ENCODE peak calls at places on chromosomes 6 and 20, in ten cellular contexts. One of them, this sample, is unnamed.

GRCh38 chr6:42555477-42556457 is 8.1 kb upstream of the UBR2 start:
- DNase-seq in cardiac muscle cell: peak
- DNase-seq in cardiac fibroblast: peak
- DNase-seq in adrenal gland: no peak
- DNase-seq in lower leg skin: no peak
- DNase-seq in kidney: no peak
- DNase-seq in upper lobe of right lung: no peak
- DNase-seq in mucosa of descending colon: no peak
- DNase-seq in epithelial cell of esophagus: peak
- DNase-seq in pancreas: no peak
- DNase-seq in this sample: no peak

GRCh38 chr20:32282461-32282860 is 5.0 kb downstream of the KIF3B start:
- DNase-seq in cardiac muscle cell: no peak
- DNase-seq in cardiac fibroblast: no peak
- DNase-seq in adrenal gland: peak
- DNase-seq in lower leg skin: no peak
- DNase-seq in kidney: no peak
- DNase-seq in upper lobe of right lung: no peak
- DNase-seq in mucosa of descending colon: no peak
- DNase-seq in epithelial cell of esophagus: no peak
- DNase-seq in pancreas: peak
- DNase-seq in this sample: no peak

GRCh38 chr6:163730496-163731210 is 316.1 kb downstream of the QKI start:
- DNase-seq in cardiac muscle cell: peak
- DNase-seq in cardiac fibroblast: no peak
- DNase-seq in adrenal gland: no peak
- DNase-seq in lower leg skin: no peak
- DNase-seq in kidney: no peak
- DNase-seq in upper lobe of right lung: no peak
- DNase-seq in mucosa of descending colon: no peak
- DNase-seq in epithelial cell of esophagus: no peak
- DNase-seq in pancreas: no peak
- DNase-seq in this sample: no peak

GRCh38 chr6:165718486-165718885 is 55.4 kb upstream of the PDE10A start:
- DNase-seq in cardiac muscle cell: no peak
- DNase-seq in cardiac fibroblast: peak
- DNase-seq in adrenal gland: no peak
- DNase-seq in lower leg skin: no peak
- DNase-seq in kidney: no peak
- DNase-seq in upper lobe of right lung: no peak
- DNase-seq in mucosa of descending colon: no peak
- DNase-seq in epithelial cell of esophagus: no peak
- DNase-seq in pancreas: no peak
- DNase-seq in this sample: no peak

GRCh38 chr20:34544109-34544793 is 14.3 kb upstream of the MAP1LC3A start:
- DNase-seq in cardiac muscle cell: peak
- DNase-seq in cardiac fibroblast: no peak
- DNase-seq in adrenal gland: no peak
- DNase-seq in lower leg skin: no peak
- DNase-seq in kidney: no peak
- DNase-seq in upper lobe of right lung: no peak
- DNase-seq in mucosa of descending colon: peak
- DNase-seq in epithelial cell of esophagus: no peak
- DNase-seq in pancreas: no peak
- DNase-seq in this sample: no peak

GRCh38 chr6:20811112-20811746 is 277.0 kb downstream of the CDKAL1 start:
- DNase-seq in cardiac muscle cell: peak
- DNase-seq in cardiac fibroblast: peak
- DNase-seq in adrenal gland: peak
- DNase-seq in lower leg skin: no peak
- DNase-seq in kidney: no peak
- DNase-seq in upper lobe of right lung: no peak
- DNase-seq in mucosa of descending colon: no peak
- DNase-seq in epithelial cell of esophagus: peak
- DNase-seq in pancreas: no peak
- DNase-seq in this sample: peak

GRCh38 chr6:67722861-67723261 is 912.2 kb upstream of the ADGRB3 start:
- DNase-seq in cardiac muscle cell: no peak
- DNase-seq in cardiac fibroblast: no peak
- DNase-seq in adrenal gland: no peak
- DNase-seq in lower leg skin: no peak
- DNase-seq in kidney: peak
- DNase-seq in upper lobe of right lung: no peak
- DNase-seq in mucosa of descending colon: peak
- DNase-seq in epithelial cell of esophagus: no peak
- DNase-seq in pancreas: peak
- DNase-seq in this sample: no peak

GRCh38 chr6:11848852-11849731 is 70.5 kb upstream of the ADTRP start:
- DNase-seq in cardiac muscle cell: no peak
- DNase-seq in cardiac fibroblast: peak
- DNase-seq in adrenal gland: no peak
- DNase-seq in lower leg skin: no peak
- DNase-seq in kidney: no peak
- DNase-seq in upper lobe of right lung: no peak
- DNase-seq in mucosa of descending colon: no peak
- DNase-seq in epithelial cell of esophagus: peak
- DNase-seq in pancreas: no peak
- DNase-seq in this sample: peak

GRCh38 chr6:74420221-74420620 is 724.2 kb downstream of the CD109 start:
- DNase-seq in cardiac muscle cell: no peak
- DNase-seq in cardiac fibroblast: no peak
- DNase-seq in adrenal gland: no peak
- DNase-seq in lower leg skin: no peak
- DNase-seq in kidney: no peak
- DNase-seq in upper lobe of right lung: no peak
- DNase-seq in mucosa of descending colon: no peak
- DNase-seq in epithelial cell of esophagus: no peak
- DNase-seq in pancreas: no peak
- DNase-seq in this sample: no peak

GRCh38 chr6:26233608-26234420 is 131.2 kb upstream of the BTN3A2 start:
- DNase-seq in cardiac muscle cell: peak
- DNase-seq in cardiac fibroblast: peak
- DNase-seq in adrenal gland: peak
- DNase-seq in lower leg skin: no peak
- DNase-seq in kidney: no peak
- DNase-seq in upper lobe of right lung: no peak
- DNase-seq in mucosa of descending colon: peak
- DNase-seq in epithelial cell of esophagus: peak
- DNase-seq in pancreas: no peak
- DNase-seq in this sample: no peak

GRCh38 chr6:123042412-123042811 is 46.4 kb downstream of the CLVS2 start:
- DNase-seq in cardiac muscle cell: no peak
- DNase-seq in cardiac fibroblast: no peak
- DNase-seq in adrenal gland: no peak
- DNase-seq in lower leg skin: no peak
- DNase-seq in kidney: no peak
- DNase-seq in upper lobe of right lung: no peak
- DNase-seq in mucosa of descending colon: no peak
- DNase-seq in epithelial cell of esophagus: no peak
- DNase-seq in pancreas: no peak
- DNase-seq in this sample: no peak

GRCh38 chr6:68701159-68701558 is 66.1 kb downstream of the ADGRB3 start:
- DNase-seq in cardiac muscle cell: no peak
- DNase-seq in cardiac fibroblast: no peak
- DNase-seq in adrenal gland: no peak
- DNase-seq in lower leg skin: no peak
- DNase-seq in kidney: no peak
- DNase-seq in upper lobe of right lung: no peak
- DNase-seq in mucosa of descending colon: no peak
- DNase-seq in epithelial cell of esophagus: peak
- DNase-seq in pancreas: no peak
- DNase-seq in this sample: no peak

GRCh38 chr6:137323860-137324259 is 104.7 kb upstream of the IFNGR1 start:
- DNase-seq in cardiac muscle cell: no peak
- DNase-seq in cardiac fibroblast: no peak
- DNase-seq in adrenal gland: no peak
- DNase-seq in lower leg skin: no peak
- DNase-seq in kidney: no peak
- DNase-seq in upper lobe of right lung: no peak
- DNase-seq in mucosa of descending colon: no peak
- DNase-seq in epithelial cell of esophagus: no peak
- DNase-seq in pancreas: no peak
- DNase-seq in this sample: no peak

GRCh38 chr20:56706867-56707360 is 77.8 kb downstream of the TFAP2C start:
- DNase-seq in cardiac muscle cell: no peak
- DNase-seq in cardiac fibroblast: no peak
- DNase-seq in adrenal gland: no peak
- DNase-seq in lower leg skin: no peak
- DNase-seq in kidney: no peak
- DNase-seq in upper lobe of right lung: no peak
- DNase-seq in mucosa of descending colon: no peak
- DNase-seq in epithelial cell of esophagus: no peak
- DNase-seq in pancreas: no peak
- DNase-seq in this sample: no peak

GRCh38 chr6:10962673-10963072 is 75.8 kb downstream of the SYCP2L start:
- DNase-seq in cardiac muscle cell: no peak
- DNase-seq in cardiac fibroblast: peak
- DNase-seq in adrenal gland: no peak
- DNase-seq in lower leg skin: no peak
- DNase-seq in kidney: no peak
- DNase-seq in upper lobe of right lung: no peak
- DNase-seq in mucosa of descending colon: no peak
- DNase-seq in epithelial cell of esophagus: peak
- DNase-seq in pancreas: no peak
- DNase-seq in this sample: peak

DNA sequence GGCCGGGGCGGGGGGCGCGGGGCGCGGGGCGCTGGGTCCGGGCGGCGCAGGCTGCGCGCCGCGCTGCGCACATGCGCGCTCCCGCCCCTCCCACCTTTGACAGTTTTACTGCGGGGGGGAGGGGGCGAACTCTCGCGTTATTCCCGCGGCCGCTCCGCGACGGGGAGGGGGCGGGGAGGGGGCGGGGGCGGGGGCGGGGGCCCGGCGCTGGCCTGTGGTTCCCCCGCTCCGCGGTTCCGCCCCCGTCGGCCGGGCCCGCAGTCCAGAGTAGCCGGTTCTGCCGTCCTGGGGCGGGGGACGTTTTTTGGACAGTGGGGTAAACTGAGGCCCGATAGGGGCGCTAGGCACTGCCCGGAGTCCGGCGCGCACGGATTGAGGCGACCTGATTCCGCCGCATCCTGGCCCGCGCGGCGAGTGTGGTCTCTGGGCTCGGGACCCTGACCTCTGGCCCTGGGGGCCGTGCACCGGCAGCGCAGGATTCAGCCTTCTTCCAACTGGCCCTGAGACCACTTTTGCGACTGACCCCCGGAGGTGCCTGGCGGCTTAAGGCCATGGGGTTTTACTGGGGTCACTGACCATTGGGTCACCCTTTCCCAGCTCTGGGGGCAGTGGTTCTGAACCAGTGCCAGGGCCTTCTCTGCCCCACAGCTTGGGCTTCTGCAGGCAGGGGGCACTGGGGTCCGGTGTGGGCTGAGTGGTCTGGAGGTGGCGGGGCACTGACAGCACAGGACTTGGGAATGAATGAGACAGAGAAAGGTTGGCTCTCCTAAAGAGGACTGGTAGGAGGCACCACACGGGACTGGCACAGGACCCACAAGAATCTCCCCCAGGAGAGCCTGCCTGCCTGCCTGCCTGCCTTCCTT is at the start of gene ZNF512B:
- DNase-seq in cardiac muscle cell: peak
- DNase-seq in cardiac fibroblast: peak
- DNase-seq in adrenal gland: peak
- DNase-seq in lower leg skin: no peak
- DNase-seq in kidney: peak
- DNase-seq in upper lobe of right lung: peak
- DNase-seq in mucosa of descending colon: peak
- DNase-seq in epithelial cell of esophagus: peak
- DNase-seq in pancreas: peak
- DNase-seq in this sample: no peak
- TF ChIP-seq CTCF in cardiac muscle cell: no peak
- TF ChIP-seq CTCF in cardiac fibroblast: no peak
- TF ChIP-seq CTCF in adrenal gland: no peak
- TF ChIP-seq CTCF in lower leg skin: no peak
- TF ChIP-seq CTCF in kidney: no peak
- TF ChIP-seq CTCF in upper lobe of right lung: no peak
- TF ChIP-seq CTCF in mucosa of descending colon: no peak
- TF ChIP-seq CTCF in epithelial cell of esophagus: no peak
- TF ChIP-seq CTCF in pancreas: no peak
- TF ChIP-seq CTCF in this sample: no peak

DNA sequence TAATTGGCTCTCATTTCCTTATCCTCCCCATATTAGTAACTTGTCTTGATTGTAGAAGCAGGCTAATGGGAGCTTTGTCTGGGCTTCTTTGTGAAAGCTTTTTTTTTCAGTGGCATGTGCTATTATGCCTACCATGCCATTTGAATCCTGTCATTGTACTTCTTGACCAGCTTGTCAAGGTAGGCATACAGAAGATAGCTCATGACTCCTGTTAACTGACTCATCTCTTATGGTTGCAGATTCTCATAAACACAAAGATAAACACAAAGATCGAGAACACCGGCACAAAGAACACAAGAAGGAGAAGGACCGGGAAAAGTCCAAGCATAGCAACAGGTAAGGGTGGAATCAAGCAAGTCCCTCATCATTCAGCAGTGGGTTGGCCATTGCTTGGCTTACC is 32.5 kb downstream of the TOP1 start:
- DNase-seq in cardiac muscle cell: no peak
- DNase-seq in cardiac fibroblast: no peak
- DNase-seq in adrenal gland: no peak
- DNase-seq in lower leg skin: no peak
- DNase-seq in kidney: no peak
- DNase-seq in upper lobe of right lung: no peak
- DNase-seq in mucosa of descending colon: no peak
- DNase-seq in epithelial cell of esophagus: peak
- DNase-seq in pancreas: no peak
- DNase-seq in this sample: no peak
- H3K4me3 ChIP-seq in cardiac muscle cell: no peak
- H3K4me3 ChIP-seq in cardiac fibroblast: no peak
- H3K4me3 ChIP-seq in adrenal gland: no peak
- H3K4me3 ChIP-seq in lower leg skin: no peak
- H3K4me3 ChIP-seq in kidney: no peak
- H3K4me3 ChIP-seq in upper lobe of right lung: no peak
- H3K4me3 ChIP-seq in mucosa of descending colon: no peak
- H3K4me3 ChIP-seq in epithelial cell of esophagus: no peak
- H3K4me3 ChIP-seq in pancreas: no peak
- H3K4me3 ChIP-seq in this sample: no peak

GRCh38 chr20:58850693-58851174 is at the start of gene GNAS-AS1:
- DNase-seq in cardiac muscle cell: peak
- DNase-seq in cardiac fibroblast: peak
- DNase-seq in adrenal gland: peak
- DNase-seq in lower leg skin: peak
- DNase-seq in kidney: peak
- DNase-seq in upper lobe of right lung: peak
- DNase-seq in mucosa of descending colon: peak
- DNase-seq in epithelial cell of esophagus: peak
- DNase-seq in pancreas: peak
- DNase-seq in this sample: peak
- TF ChIP-seq CTCF in cardiac muscle cell: no peak
- TF ChIP-seq CTCF in cardiac fibroblast: no peak
- TF ChIP-seq CTCF in adrenal gland: no peak
- TF ChIP-seq CTCF in lower leg skin: no peak
- TF ChIP-seq CTCF in kidney: no peak
- TF ChIP-seq CTCF in upper lobe of right lung: no peak
- TF ChIP-seq CTCF in mucosa of descending colon: no peak
- TF ChIP-seq CTCF in epithelial cell of esophagus: peak
- TF ChIP-seq CTCF in pancreas: no peak
- TF ChIP-seq CTCF in this sample: no peak

DNA sequence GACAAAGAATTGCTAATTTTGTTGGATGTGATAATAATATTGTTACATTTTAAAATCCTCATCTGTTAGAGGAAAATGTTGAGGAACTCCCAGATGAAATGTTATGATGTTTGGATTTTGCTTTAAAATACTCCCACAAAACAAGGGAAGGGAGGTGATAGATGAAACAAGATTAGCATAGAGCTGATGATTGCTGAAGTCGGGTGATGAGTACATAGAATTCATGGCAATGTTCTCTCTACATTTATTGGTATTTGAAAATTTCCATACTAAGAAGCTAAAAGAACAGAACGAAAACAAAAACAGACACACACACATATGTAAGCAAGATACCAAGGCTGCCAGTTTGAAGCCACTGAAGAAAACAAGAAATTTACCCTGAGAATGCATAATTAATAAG is 1.6 kb downstream of the GSTA4 start:
- DNase-seq in cardiac muscle cell: no peak
- DNase-seq in cardiac fibroblast: peak
- DNase-seq in adrenal gland: no peak
- DNase-seq in lower leg skin: no peak
- DNase-seq in kidney: no peak
- DNase-seq in upper lobe of right lung: no peak
- DNase-seq in mucosa of descending colon: no peak
- DNase-seq in epithelial cell of esophagus: no peak
- DNase-seq in pancreas: no peak
- DNase-seq in this sample: no peak
- H3K4me3 ChIP-seq in cardiac muscle cell: peak
- H3K4me3 ChIP-seq in cardiac fibroblast: peak
- H3K4me3 ChIP-seq in adrenal gland: peak
- H3K4me3 ChIP-seq in lower leg skin: no peak
- H3K4me3 ChIP-seq in kidney: peak
- H3K4me3 ChIP-seq in upper lobe of right lung: peak
- H3K4me3 ChIP-seq in mucosa of descending colon: no peak
- H3K4me3 ChIP-seq in epithelial cell of esophagus: peak
- H3K4me3 ChIP-seq in pancreas: peak
- H3K4me3 ChIP-seq in this sample: peak

This sample was measured in AG04449.